ENCODE peak calls at places on chromosomes 2 and 18, in nine cellular contexts. Q, I, E, D, X, M, R, S and T are unnamed samples.

GRCh38 chr18:10893761-10894160 is 255.6 kb downstream of the PIEZO2 start:
- DNase-seq in Q (no peak), I (no peak), E (no peak), D (no peak), X (peak), M (no peak), R (no peak), S (no peak), T (no peak)

GRCh38 chr18:23883277-23883790 is 131.2 kb upstream of the TTC39C start:
- DNase-seq in Q (no peak), I (no peak), E (no peak), D (no peak), X (no peak), M (no peak), R (peak), S (peak), T (no peak)

GRCh38 chr2:110125292-110125691 is 9.7 kb upstream of the MALL start:
- DNase-seq in Q (no peak), I (no peak), E (no peak), D (no peak), X (no peak), M (no peak), R (peak), S (no peak), T (no peak)

GRCh38 chr18:74029161-74029560 is 118.5 kb downstream of the FBXO15 start:
- DNase-seq in Q (no peak), I (no peak), E (no peak), D (no peak), X (no peak), M (no peak), R (no peak), S (no peak), T (no peak)

GRCh38 chr2:194545978-194546377 is 1111.0 kb upstream of the SLC39A10 start:
- DNase-seq in Q (no peak), I (no peak), E (no peak), D (no peak), X (peak), M (no peak), R (no peak), S (no peak), T (no peak)

GRCh38 chr18:21857871-21858270 is 117.3 kb downstream of the MIB1 start:
- DNase-seq in Q (no peak), I (no peak), E (no peak), D (no peak), X (no peak), M (no peak), R (no peak), S (no peak), T (no peak)

GRCh38 chr2:66813525-66813924 is 378.6 kb downstream of the MEIS1 start:
- DNase-seq in Q (no peak), I (no peak), E (no peak), D (no peak), X (no peak), M (no peak), R (peak), S (no peak), T (no peak)

GRCh38 chr2:101967826-101968498 is 23.8 kb upstream of the IL1R2 start:
- DNase-seq in Q (peak), I (no peak), E (no peak), D (no peak), X (no peak), M (no peak), R (no peak), S (no peak), T (no peak)

GRCh38 chr2:46134531-46135229 is 162.5 kb upstream of the EPAS1 start:
- DNase-seq in Q (peak), I (no peak), E (no peak), D (no peak), X (no peak), M (no peak), R (no peak), S (peak), T (no peak)

GRCh38 chr2:215382011-215382410 is 53.9 kb downstream of the FN1 start:
- DNase-seq in Q (no peak), I (no peak), E (no peak), D (no peak), X (no peak), M (no peak), R (no peak), S (no peak), T (no peak)

GRCh38 chr18:32259553-32259952 is 69.7 kb downstream of the MEP1B start:
- DNase-seq in Q (no peak), I (no peak), E (peak), D (no peak), X (no peak), M (no peak), R (no peak), S (no peak), T (no peak)

GRCh38 chr2:190812506-190813294 is 67.9 kb upstream of the GLS start:
- DNase-seq in Q (no peak), I (no peak), E (no peak), D (no peak), X (no peak), M (no peak), R (peak), S (no peak), T (no peak)

GRCh38 chr2:108570416-108570815 is 36.1 kb downstream of the LIMS1 start:
- DNase-seq in Q (no peak), I (no peak), E (no peak), D (no peak), X (no peak), M (no peak), R (peak), S (no peak), T (no peak)

GRCh38 chr18:8943900-8944870 is 158.3 kb upstream of the NDUFV2 start:
- DNase-seq in Q (no peak), I (no peak), E (no peak), D (no peak), X (no peak), M (no peak), R (peak), S (no peak), T (no peak)

GRCh38 chr2:64562148-64562784 is 38.1 kb downstream of the AFTPH start:
- DNase-seq in Q (no peak), I (no peak), E (no peak), D (no peak), X (peak), M (no peak), R (peak), S (no peak), T (no peak)

GRCh38 chr2:129721841-129722240 is 257.6 kb upstream of the RAB6C start:
- DNase-seq in Q (no peak), I (peak), E (no peak), D (no peak), X (no peak), M (no peak), R (no peak), S (no peak), T (no peak)

GRCh38 chr2:138898855-138899254 is 118.7 kb upstream of the NXPH2 start:
- DNase-seq in Q (no peak), I (no peak), E (no peak), D (no peak), X (no peak), M (no peak), R (no peak), S (no peak), T (no peak)

GRCh38 chr2:240873098-240873788 is 4.6 kb downstream of the AGXT start:
- DNase-seq in Q (peak), I (no peak), E (no peak), D (no peak), X (no peak), M (no peak), R (no peak), S (no peak), T (no peak)

GRCh38 chr2:113895301-113895700 is 5.4 kb downstream of the ACTR3 start:
- DNase-seq in Q (no peak), I (no peak), E (no peak), D (no peak), X (no peak), M (no peak), R (no peak), S (no peak), T (no peak)

GRCh38 chr2:229346801-229347540 is 75.9 kb upstream of the PID1 start:
- DNase-seq in Q (no peak), I (no peak), E (no peak), D (no peak), X (no peak), M (no peak), R (no peak), S (no peak), T (no peak)
- H3K27ac ChIP-seq in Q (no peak), I (no peak), E (no peak), D (no peak), X (no peak), M (no peak), R (no peak), S (no peak), T (no peak)

GRCh38 chr2:128640847-128641360 is 322.2 kb upstream of the HS6ST1 start:
- DNase-seq in Q (no peak), I (no peak), E (no peak), D (no peak), X (no peak), M (no peak), R (no peak), S (no peak), T (no peak)

GRCh38 chr2:128641421-128642095 is 322.9 kb upstream of the HS6ST1 start:
- DNase-seq in Q (no peak), I (no peak), E (no peak), D (no peak), X (no peak), M (no peak), R (no peak), S (no peak), T (no peak)

GRCh38 chr2:128638741-128639477 is 320.2 kb upstream of the HS6ST1 start:
- DNase-seq in Q (no peak), I (no peak), E (no peak), D (no peak), X (no peak), M (peak), R (no peak), S (no peak), T (peak)

GRCh38 chr2:128639693-128640092 is 321.0 kb upstream of the HS6ST1 start:
- DNase-seq in Q (no peak), I (no peak), E (no peak), D (no peak), X (no peak), M (no peak), R (no peak), S (no peak), T (no peak)

GRCh38 chr2:128640166-128640846 is 321.6 kb upstream of the HS6ST1 start:
- DNase-seq in Q (no peak), I (no peak), E (no peak), D (no peak), X (no peak), M (no peak), R (no peak), S (no peak), T (no peak)
- H3K27ac ChIP-seq in Q (no peak), I (no peak), E (no peak), D (no peak), X (no peak), M (no peak), R (no peak), S (no peak), T (no peak)

GRCh38 chr2:127654084-127654837 is 8.3 kb downstream of the GPR17 start:
- DNase-seq in Q (no peak), I (no peak), E (no peak), D (peak), X (no peak), M (no peak), R (no peak), S (peak), T (no peak)
- H3K27ac ChIP-seq in Q (peak), I (no peak), E (peak), D (no peak), X (no peak), M (no peak), R (no peak), S (no peak), T (no peak)

GRCh38 chr2:57549642-57550102 is 496.9 kb upstream of the VRK2 start:
- DNase-seq in Q (no peak), I (no peak), E (no peak), D (no peak), X (peak), M (no peak), R (no peak), S (no peak), T (no peak)
- H3K27ac ChIP-seq in Q (no peak), I (no peak), E (no peak), D (no peak), X (no peak), M (no peak), R (no peak), S (no peak), T (no peak)

DNA sequence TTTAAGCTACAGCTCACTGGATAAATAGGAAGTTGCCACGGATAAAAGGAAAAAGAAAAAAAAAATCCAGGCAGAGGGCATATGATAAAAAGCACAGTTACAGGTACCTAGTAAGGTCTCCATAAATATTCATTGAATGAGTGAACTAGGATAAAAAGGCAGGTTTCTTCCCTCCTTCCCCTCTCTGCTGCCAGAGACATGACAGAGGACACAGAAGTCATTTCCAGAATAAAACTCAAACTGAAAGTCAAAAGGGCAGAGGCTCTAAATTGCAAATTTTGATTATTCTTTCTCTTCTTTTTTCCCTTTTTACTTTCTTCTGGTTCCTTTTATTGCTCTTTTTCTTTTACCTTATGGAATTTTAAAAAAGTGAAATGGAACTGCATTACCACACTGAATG is 7.7 kb downstream of the CD302 start:
- DNase-seq in Q (no peak), I (no peak), E (no peak), D (no peak), X (no peak), M (no peak), R (no peak), S (no peak), T (no peak)
- H3K27ac ChIP-seq in Q (no peak), I (no peak), E (no peak), D (no peak), X (no peak), M (no peak), R (no peak), S (no peak), T (no peak)

GRCh38 chr18:6653880-6654279 is 75.6 kb upstream of the ARHGAP28 start:
- DNase-seq in Q (no peak), I (no peak), E (no peak), D (peak), X (no peak), M (no peak), R (no peak), S (no peak), T (no peak)

GRCh38 chr18:6652098-6652497 is 77.4 kb upstream of the ARHGAP28 start:
- DNase-seq in Q (no peak), I (no peak), E (no peak), D (no peak), X (no peak), M (no peak), R (no peak), S (no peak), T (no peak)

GRCh38 chr18:6650756-6651155 is 78.8 kb upstream of the ARHGAP28 start:
- DNase-seq in Q (no peak), I (no peak), E (no peak), D (no peak), X (no peak), M (no peak), R (no peak), S (no peak), T (no peak)

GRCh38 chr18:6648581-6648980 is 80.9 kb upstream of the ARHGAP28 start:
- DNase-seq in Q (no peak), I (no peak), E (no peak), D (no peak), X (no peak), M (no peak), R (peak), S (no peak), T (no peak)

DNA sequence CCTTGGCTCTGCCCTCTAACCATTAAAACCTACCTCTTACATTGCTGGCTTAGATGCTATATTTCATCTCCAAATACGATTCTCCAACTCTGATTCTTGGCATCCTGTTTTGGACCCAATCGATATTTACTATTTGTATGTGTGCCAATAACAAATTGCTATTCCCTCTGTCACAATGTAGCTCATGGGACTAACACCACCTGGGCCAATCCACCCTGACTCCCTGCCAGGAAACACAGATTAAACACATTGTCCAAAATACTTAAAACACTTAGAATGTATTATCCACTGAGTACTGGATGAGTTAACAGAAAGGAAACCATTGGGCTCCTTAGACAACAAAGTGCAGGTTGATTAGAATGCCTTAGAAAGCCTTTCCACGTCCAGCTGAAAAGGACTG is 79.5 kb upstream of the ARHGAP28 start:
- DNase-seq in Q (no peak), I (no peak), E (no peak), D (peak), X (no peak), M (no peak), R (no peak), S (no peak), T (no peak)
- H3K27ac ChIP-seq in Q (no peak), I (no peak), E (no peak), D (no peak), X (no peak), M (no peak), R (no peak), S (no peak), T (no peak)

GRCh38 chr2:144472046-144472412 is 47.9 kb downstream of the ZEB2 start:
- DNase-seq in Q (no peak), I (no peak), E (no peak), D (no peak), X (no peak), M (no peak), R (no peak), S (no peak), T (no peak)
- H3K27ac ChIP-seq in Q (no peak), I (no peak), E (no peak), D (no peak), X (no peak), M (no peak), R (no peak), S (no peak), T (peak)

DNA sequence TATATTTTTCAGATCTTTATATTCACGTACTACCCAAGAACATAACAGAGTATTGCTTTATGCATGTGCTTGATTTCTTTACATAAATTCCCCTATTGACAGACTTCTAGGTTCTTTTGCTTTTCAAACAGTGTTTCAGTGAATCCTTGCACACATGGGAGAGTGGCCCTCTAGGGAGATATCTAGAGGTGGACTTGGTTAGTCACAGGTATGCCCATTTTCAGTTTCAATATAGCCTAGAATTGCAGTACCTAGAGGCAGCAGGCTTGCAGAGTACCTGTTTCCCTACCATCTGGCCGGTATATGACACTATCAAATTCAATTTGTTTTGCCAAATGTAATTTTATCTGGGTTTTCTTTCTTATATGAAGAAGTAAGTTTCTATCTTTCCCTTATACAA is 36.8 kb downstream of the EML6 start:
- DNase-seq in Q (no peak), I (no peak), E (no peak), D (no peak), X (peak), M (no peak), R (no peak), S (no peak), T (no peak)
- H3K27ac ChIP-seq in Q (no peak), I (no peak), E (no peak), D (no peak), X (no peak), M (no peak), R (no peak), S (no peak), T (no peak)

GRCh38 chr18:34809697-34810096 is 99.6 kb downstream of the DTNA start:
- DNase-seq in Q (peak), I (no peak), E (peak), D (peak), X (no peak), M (peak), R (peak), S (peak), T (no peak)

GRCh38 chr18:34806527-34806926 is 96.4 kb downstream of the DTNA start:
- DNase-seq in Q (no peak), I (no peak), E (no peak), D (no peak), X (no peak), M (no peak), R (no peak), S (no peak), T (no peak)

GRCh38 chr18:34805117-34805882 is 95.2 kb downstream of the DTNA start:
- DNase-seq in Q (no peak), I (no peak), E (no peak), D (no peak), X (no peak), M (no peak), R (no peak), S (no peak), T (no peak)

GRCh38 chr18:34807106-34807796 is 97.2 kb downstream of the DTNA start:
- DNase-seq in Q (no peak), I (no peak), E (no peak), D (no peak), X (no peak), M (no peak), R (no peak), S (no peak), T (no peak)

GRCh38 chr18:34808389-34808788 is 98.3 kb downstream of the DTNA start:
- DNase-seq in Q (no peak), I (no peak), E (no peak), D (no peak), X (no peak), M (no peak), R (no peak), S (no peak), T (no peak)
- H3K27ac ChIP-seq in Q (no peak), I (no peak), E (no peak), D (no peak), X (no peak), M (no peak), R (no peak), S (no peak), T (peak)

GRCh38 chr2:16626997-16627605 is 38.5 kb downstream of the CYRIA start:
- DNase-seq in Q (no peak), I (no peak), E (no peak), D (no peak), X (peak), M (no peak), R (no peak), S (no peak), T (no peak)

GRCh38 chr2:16628316-16628715 is 37.3 kb downstream of the CYRIA start:
- DNase-seq in Q (no peak), I (no peak), E (no peak), D (no peak), X (peak), M (no peak), R (peak), S (no peak), T (no peak)

GRCh38 chr2:16625759-16626158 is 39.9 kb downstream of the CYRIA start:
- DNase-seq in Q (no peak), I (no peak), E (no peak), D (no peak), X (peak), M (no peak), R (no peak), S (no peak), T (no peak)

GRCh38 chr2:16625201-16625729 is 40.4 kb downstream of the CYRIA start:
- DNase-seq in Q (peak), I (no peak), E (peak), D (no peak), X (peak), M (no peak), R (no peak), S (peak), T (peak)

DNA sequence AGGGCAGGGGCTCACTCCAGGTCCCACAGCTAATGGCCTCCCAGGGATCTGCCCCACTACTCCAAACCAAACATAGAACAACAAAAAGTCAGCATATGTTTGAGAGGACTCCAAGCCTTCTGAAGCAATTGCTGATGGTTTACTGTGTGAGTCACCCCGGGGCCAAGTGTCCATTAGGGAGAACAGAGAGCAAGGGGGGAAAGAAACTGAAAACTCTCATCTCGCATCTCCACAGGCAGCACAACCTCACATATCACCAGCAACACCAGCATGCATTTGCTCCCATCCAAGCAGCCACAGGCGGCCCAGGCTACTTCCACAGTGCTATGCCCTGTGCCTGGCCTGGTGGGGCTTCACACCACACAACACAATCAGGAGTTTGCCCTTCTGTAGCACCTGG is 39.1 kb downstream of the CYRIA start:
- DNase-seq in Q (peak), I (no peak), E (peak), D (no peak), X (peak), M (no peak), R (peak), S (peak), T (no peak)
- H3K27ac ChIP-seq in Q (peak), I (peak), E (peak), D (no peak), X (peak), M (peak), R (peak), S (peak), T (peak)